ENCODE peak calls at places on chromosomes 13 and 19, in five cellular contexts. One of them, this sample, is unnamed.

GRCh38 chr19:53813996-53814395 is 10.1 kb downstream of the NLRP12 start:
- DNase-seq in thoracic aorta: no peak
- DNase-seq in GM12878: no peak
- DNase-seq in breast epithelium: no peak
- DNase-seq in tibial nerve: no peak
- DNase-seq in this sample: no peak

GRCh38 chr13:87678353-87678752 is 7.2 kb downstream of the SLITRK5 start:
- DNase-seq in thoracic aorta: no peak
- DNase-seq in GM12878: no peak
- DNase-seq in breast epithelium: no peak
- DNase-seq in tibial nerve: no peak
- DNase-seq in this sample: no peak

GRCh38 chr19:32748497-32748896 is 28.9 kb downstream of the TDRD12 start:
- DNase-seq in thoracic aorta: no peak
- DNase-seq in GM12878: no peak
- DNase-seq in breast epithelium: no peak
- DNase-seq in tibial nerve: no peak
- DNase-seq in this sample: no peak

GRCh38 chr19:56667311-56667870 is 4.2 kb downstream of the ZNF835 start:
- DNase-seq in thoracic aorta: no peak
- DNase-seq in GM12878: no peak
- DNase-seq in breast epithelium: no peak
- DNase-seq in tibial nerve: no peak
- DNase-seq in this sample: no peak

GRCh38 chr13:42076309-42076713 is 27.9 kb downstream of the DGKH start:
- DNase-seq in thoracic aorta: no peak
- DNase-seq in GM12878: no peak
- DNase-seq in breast epithelium: no peak
- DNase-seq in tibial nerve: no peak
- DNase-seq in this sample: peak

GRCh38 chr19:11737964-11738745 is 591 bp downstream of the ZNF823 start:
- DNase-seq in thoracic aorta: peak
- DNase-seq in GM12878: no peak
- DNase-seq in breast epithelium: peak
- DNase-seq in tibial nerve: peak
- DNase-seq in this sample: no peak

GRCh38 chr19:6003976-6004375 is 26.0 kb upstream of the RANBP3 start:
- DNase-seq in thoracic aorta: no peak
- DNase-seq in GM12878: no peak
- DNase-seq in breast epithelium: no peak
- DNase-seq in tibial nerve: no peak
- DNase-seq in this sample: no peak

GRCh38 chr19:40219721-40220276 is 1.6 kb upstream of the TTC9B start:
- DNase-seq in thoracic aorta: no peak
- DNase-seq in GM12878: no peak
- DNase-seq in breast epithelium: no peak
- DNase-seq in tibial nerve: no peak
- DNase-seq in this sample: peak

GRCh38 chr13:51305558-51305957 is 33.9 kb upstream of the SERPINE3 start:
- DNase-seq in thoracic aorta: no peak
- DNase-seq in GM12878: no peak
- DNase-seq in breast epithelium: no peak
- DNase-seq in tibial nerve: no peak
- DNase-seq in this sample: no peak

GRCh38 chr13:50098693-50099092 is 83.4 kb downstream of the KCNRG start:
- DNase-seq in thoracic aorta: no peak
- DNase-seq in GM12878: no peak
- DNase-seq in breast epithelium: no peak
- DNase-seq in tibial nerve: no peak
- DNase-seq in this sample: no peak

GRCh38 chr13:86581711-86582110 is 782.5 kb upstream of the SLITRK6 start:
- DNase-seq in thoracic aorta: no peak
- DNase-seq in GM12878: no peak
- DNase-seq in breast epithelium: no peak
- DNase-seq in tibial nerve: no peak
- DNase-seq in this sample: peak

GRCh38 chr19:33726756-33727155 is 69.9 kb upstream of the KCTD15 start:
- DNase-seq in thoracic aorta: no peak
- DNase-seq in GM12878: no peak
- DNase-seq in breast epithelium: no peak
- DNase-seq in tibial nerve: no peak
- DNase-seq in this sample: no peak

GRCh38 chr19:29858000-29858596 is 46.3 kb downstream of the CCNE1 start:
- DNase-seq in thoracic aorta: no peak
- DNase-seq in GM12878: no peak
- DNase-seq in breast epithelium: peak
- DNase-seq in tibial nerve: no peak
- DNase-seq in this sample: no peak

GRCh38 chr13:112131740-112132113 is 64.8 kb downstream of the SOX1 start:
- DNase-seq in thoracic aorta: no peak
- DNase-seq in GM12878: no peak
- DNase-seq in breast epithelium: peak
- DNase-seq in tibial nerve: no peak
- DNase-seq in this sample: no peak

GRCh38 chr13:62482351-62482750 is 1066.7 kb upstream of the PCDH20 start:
- DNase-seq in thoracic aorta: no peak
- DNase-seq in GM12878: no peak
- DNase-seq in breast epithelium: no peak
- DNase-seq in tibial nerve: no peak
- DNase-seq in this sample: no peak

GRCh38 chr13:31982540-31982939 is 49.0 kb upstream of the FRY start:
- DNase-seq in thoracic aorta: peak
- DNase-seq in GM12878: no peak
- DNase-seq in breast epithelium: peak
- DNase-seq in tibial nerve: peak
- DNase-seq in this sample: peak

GRCh38 chr19:51142119-51142518 is at the start of gene SIGLEC7:
- DNase-seq in thoracic aorta: no peak
- DNase-seq in GM12878: no peak
- DNase-seq in breast epithelium: no peak
- DNase-seq in tibial nerve: no peak
- DNase-seq in this sample: no peak

GRCh38 chr13:66803013-66803739 is 427.0 kb downstream of the PCDH9 start:
- DNase-seq in thoracic aorta: no peak
- DNase-seq in GM12878: no peak
- DNase-seq in breast epithelium: no peak
- DNase-seq in tibial nerve: no peak
- DNase-seq in this sample: no peak

GRCh38 chr19:30060872-30061556 is 119.0 kb downstream of the URI1 start:
- DNase-seq in thoracic aorta: no peak
- DNase-seq in GM12878: no peak
- DNase-seq in breast epithelium: no peak
- DNase-seq in tibial nerve: no peak
- DNase-seq in this sample: no peak

GRCh38 chr13:50915562-50915961 is 6.0 kb downstream of the RNASEH2B start:
- DNase-seq in thoracic aorta: no peak
- DNase-seq in GM12878: no peak
- DNase-seq in breast epithelium: no peak
- DNase-seq in tibial nerve: no peak
- DNase-seq in this sample: no peak

GRCh38 chr13:20475927-20476691 is 49.5 kb downstream of the CRYL1 start:
- DNase-seq in thoracic aorta: no peak
- DNase-seq in GM12878: peak
- DNase-seq in breast epithelium: no peak
- DNase-seq in tibial nerve: no peak
- DNase-seq in this sample: no peak

GRCh38 chr19:2255112-2255845 is 938 bp downstream of the JSRP1 start:
- DNase-seq in thoracic aorta: no peak
- DNase-seq in GM12878: no peak
- DNase-seq in breast epithelium: no peak
- DNase-seq in tibial nerve: no peak
- DNase-seq in this sample: no peak

DNA sequence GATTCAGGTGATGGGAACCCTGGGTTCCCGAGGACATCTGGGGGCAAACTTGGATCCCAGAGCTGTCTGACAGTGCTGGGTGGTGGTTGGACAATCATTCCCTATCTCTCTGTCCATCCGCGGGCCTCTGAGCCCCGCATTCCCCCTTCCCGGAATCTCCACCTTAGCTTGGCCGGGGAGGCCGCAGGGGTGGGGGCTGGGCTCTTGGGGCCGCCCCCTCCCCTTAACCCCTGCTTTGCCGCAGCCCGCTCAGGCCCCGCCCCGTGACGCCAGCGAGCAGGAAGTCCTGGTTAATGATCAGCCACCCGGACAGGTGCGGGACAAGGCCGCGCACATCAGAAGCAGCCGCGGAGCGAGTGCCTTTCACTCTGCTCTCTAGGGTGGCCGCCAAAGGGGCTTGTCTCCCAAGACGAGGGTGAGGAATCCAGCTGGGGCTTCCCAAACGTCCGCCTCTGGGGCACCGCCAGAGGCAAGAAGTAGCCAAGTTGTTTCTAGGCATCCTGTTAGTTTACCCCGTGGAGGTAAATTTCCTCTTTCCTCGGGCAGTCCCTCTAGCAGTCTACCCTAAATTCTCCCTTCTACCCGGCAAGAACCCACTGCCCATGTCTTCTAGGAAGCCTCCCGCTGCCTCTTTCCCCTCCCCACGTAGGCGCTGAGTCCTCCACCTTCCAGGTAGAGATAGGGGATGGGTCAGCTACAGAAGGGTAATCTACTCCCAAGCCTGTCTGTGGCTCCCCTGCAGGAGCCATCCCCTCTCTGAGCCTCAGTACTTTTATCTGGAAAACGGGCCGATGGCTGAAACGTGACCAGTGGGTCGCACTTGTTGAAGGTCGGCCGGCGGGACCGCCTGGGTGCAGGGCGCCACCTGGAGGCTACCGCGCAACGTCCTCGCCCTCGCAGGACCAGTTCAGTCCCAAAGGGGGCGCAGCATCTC is 3.0 kb downstream of the IRF2BP1 start:
- DNase-seq in thoracic aorta: no peak
- DNase-seq in GM12878: peak
- DNase-seq in breast epithelium: peak
- DNase-seq in tibial nerve: peak
- DNase-seq in this sample: peak
- TF ChIP-seq CTCF in thoracic aorta: peak
- TF ChIP-seq CTCF in GM12878: peak
- TF ChIP-seq CTCF in breast epithelium: peak
- TF ChIP-seq CTCF in tibial nerve: peak
- TF ChIP-seq CTCF in this sample: peak

GRCh38 chr13:110333837-110334236 is 26.8 kb downstream of the COL4A2 start:
- DNase-seq in thoracic aorta: no peak
- DNase-seq in GM12878: no peak
- DNase-seq in breast epithelium: no peak
- DNase-seq in tibial nerve: no peak
- DNase-seq in this sample: no peak
- H3K27ac ChIP-seq in thoracic aorta: peak
- H3K27ac ChIP-seq in GM12878: no peak
- H3K27ac ChIP-seq in breast epithelium: no peak
- H3K27ac ChIP-seq in tibial nerve: no peak
- H3K27ac ChIP-seq in this sample: no peak

DNA sequence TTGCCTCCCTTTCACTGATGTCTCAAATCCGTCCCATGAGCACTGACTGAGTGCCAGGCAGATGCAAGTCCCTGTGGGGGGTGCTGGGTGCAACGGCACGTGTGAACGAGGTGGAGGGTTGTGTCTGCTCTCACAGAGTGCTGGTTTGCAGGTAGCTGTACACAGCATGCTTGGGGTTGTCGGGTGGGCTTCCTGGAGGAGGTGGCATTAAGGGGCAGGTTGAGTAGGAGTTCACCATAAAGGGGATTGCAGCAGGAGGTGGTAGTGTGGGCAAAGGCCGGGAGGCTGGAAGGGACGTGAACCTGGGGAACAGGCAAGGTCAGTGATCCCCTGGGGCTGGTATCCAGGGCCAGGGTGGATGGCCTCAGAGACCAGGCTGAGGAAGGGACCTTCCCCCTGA is 17.2 kb downstream of the COLGALT1 start:
- DNase-seq in thoracic aorta: no peak
- DNase-seq in GM12878: no peak
- DNase-seq in breast epithelium: no peak
- DNase-seq in tibial nerve: no peak
- DNase-seq in this sample: no peak
- TF ChIP-seq CTCF in thoracic aorta: no peak
- TF ChIP-seq CTCF in GM12878: no peak
- TF ChIP-seq CTCF in breast epithelium: no peak
- TF ChIP-seq CTCF in tibial nerve: no peak
- TF ChIP-seq CTCF in this sample: no peak

GRCh38 chr19:46306501-46306900 is 9.7 kb downstream of the HIF3A start:
- DNase-seq in thoracic aorta: no peak
- DNase-seq in GM12878: no peak
- DNase-seq in breast epithelium: no peak
- DNase-seq in tibial nerve: no peak
- DNase-seq in this sample: no peak

GRCh38 chr19:46308510-46308909 is 11.7 kb downstream of the HIF3A start:
- DNase-seq in thoracic aorta: no peak
- DNase-seq in GM12878: no peak
- DNase-seq in breast epithelium: no peak
- DNase-seq in tibial nerve: no peak
- DNase-seq in this sample: no peak

GRCh38 chr19:46303702-46304397 is 7.0 kb downstream of the HIF3A start:
- DNase-seq in thoracic aorta: no peak
- DNase-seq in GM12878: no peak
- DNase-seq in breast epithelium: peak
- DNase-seq in tibial nerve: no peak
- DNase-seq in this sample: peak

GRCh38 chr19:46311444-46311843 is 14.6 kb downstream of the HIF3A start:
- DNase-seq in thoracic aorta: no peak
- DNase-seq in GM12878: no peak
- DNase-seq in breast epithelium: no peak
- DNase-seq in tibial nerve: no peak
- DNase-seq in this sample: no peak

GRCh38 chr19:46309056-46309455 is 12.2 kb downstream of the HIF3A start:
- DNase-seq in thoracic aorta: no peak
- DNase-seq in GM12878: no peak
- DNase-seq in breast epithelium: no peak
- DNase-seq in tibial nerve: no peak
- DNase-seq in this sample: no peak
- H3K27ac ChIP-seq in thoracic aorta: no peak
- H3K27ac ChIP-seq in GM12878: no peak
- H3K27ac ChIP-seq in breast epithelium: no peak
- H3K27ac ChIP-seq in tibial nerve: no peak
- H3K27ac ChIP-seq in this sample: no peak

GRCh38 chr19:49224856-49225255 is 67.3 kb downstream of the TRPM4 start:
- DNase-seq in thoracic aorta: no peak
- DNase-seq in GM12878: no peak
- DNase-seq in breast epithelium: no peak
- DNase-seq in tibial nerve: no peak
- DNase-seq in this sample: peak
- TF ChIP-seq CTCF in thoracic aorta: no peak
- TF ChIP-seq CTCF in GM12878: peak
- TF ChIP-seq CTCF in breast epithelium: no peak
- TF ChIP-seq CTCF in tibial nerve: no peak
- TF ChIP-seq CTCF in this sample: peak

GRCh38 chr19:38717051-38717450 is 27.2 kb downstream of the CAPN12 start:
- DNase-seq in thoracic aorta: no peak
- DNase-seq in GM12878: no peak
- DNase-seq in breast epithelium: no peak
- DNase-seq in tibial nerve: no peak
- DNase-seq in this sample: no peak
- H3K27ac ChIP-seq in thoracic aorta: peak
- H3K27ac ChIP-seq in GM12878: no peak
- H3K27ac ChIP-seq in breast epithelium: peak
- H3K27ac ChIP-seq in tibial nerve: no peak
- H3K27ac ChIP-seq in this sample: peak

GRCh38 chr19:17794412-17794730 is 567 bp upstream of the B3GNT3 start:
- DNase-seq in thoracic aorta: no peak
- DNase-seq in GM12878: no peak
- DNase-seq in breast epithelium: no peak
- DNase-seq in tibial nerve: no peak
- DNase-seq in this sample: no peak
- TF ChIP-seq CTCF in thoracic aorta: no peak
- TF ChIP-seq CTCF in GM12878: no peak
- TF ChIP-seq CTCF in breast epithelium: no peak
- TF ChIP-seq CTCF in tibial nerve: no peak
- TF ChIP-seq CTCF in this sample: no peak

This sample was measured in RWPE1.